ENCODE peak calls at places on chromosomes 3 and 15, in six cellular contexts. C, V, X, H, W and Z are unnamed samples.

GRCh38 chr15:58551764-58552504 is 120.1 kb downstream of the LIPC start:
- DNase-seq in C (peak), V (peak), X (no peak), H (no peak), W (no peak), Z (peak)

GRCh38 chr3:194296448-194296831 is 54.7 kb downstream of the CPN2 start:
- DNase-seq in C (peak), V (peak), X (peak), H (no peak), W (no peak), Z (peak)

GRCh38 chr3:127464642-127465041 is 125.9 kb downstream of the TPRA1 start:
- DNase-seq in C (no peak), V (no peak), X (no peak), H (no peak), W (no peak), Z (no peak)

GRCh38 chr15:91890614-91891013 is 37.1 kb downstream of the SLCO3A1 start:
- DNase-seq in C (no peak), V (peak), X (no peak), H (no peak), W (no peak), Z (peak)

GRCh38 chr3:189330066-189330465 is 158.3 kb downstream of the TPRG1 start:
- DNase-seq in C (no peak), V (no peak), X (no peak), H (no peak), W (no peak), Z (no peak)

GRCh38 chr3:166296179-166296783 is 459.1 kb upstream of the BCHE start:
- DNase-seq in C (no peak), V (no peak), X (no peak), H (no peak), W (no peak), Z (peak)

GRCh38 chr3:134336587-134336986 is 37.7 kb downstream of the AMOTL2 start:
- DNase-seq in C (no peak), V (peak), X (no peak), H (no peak), W (no peak), Z (no peak)

GRCh38 chr3:150075417-150075865 is 104.7 kb upstream of the PFN2 start:
- DNase-seq in C (no peak), V (no peak), X (no peak), H (no peak), W (no peak), Z (no peak)

GRCh38 chr3:50237133-50237651 is 1.2 kb downstream of the GNAI2 start:
- DNase-seq in C (peak), V (no peak), X (no peak), H (no peak), W (no peak), Z (no peak)

GRCh38 chr15:29268706-29269484 is 727 bp downstream of the NSMCE3 start:
- DNase-seq in C (peak), V (peak), X (no peak), H (peak), W (peak), Z (peak)

GRCh38 chr3:23659840-23660430 is 145.8 kb upstream of the UBE2E1 start:
- DNase-seq in C (no peak), V (no peak), X (no peak), H (no peak), W (no peak), Z (no peak)

GRCh38 chr15:101049856-101050646 is 130.9 kb downstream of the LRRK1 start:
- DNase-seq in C (no peak), V (no peak), X (no peak), H (no peak), W (no peak), Z (no peak)

GRCh38 chr15:74433592-74434259 is at the start of gene SEMA7A:
- DNase-seq in C (peak), V (peak), X (no peak), H (peak), W (peak), Z (peak)

GRCh38 chr3:69082805-69083204 is 1.9 kb upstream of the ARL6IP5 start:
- DNase-seq in C (peak), V (peak), X (no peak), H (peak), W (no peak), Z (peak)